ENCODE peak calls at places on chromosomes 7 and 10, in five cellular contexts. V is hepatocyte, U is mesenchymal stem cell, B is GM23248, X is H1. Y is an unnamed sample. For H3K9me3, the result is how much of the 10 kb centered on the place peaks cover.

GRCh38 chr7:43781726-43782607 is 23.5 kb downstream of the BLVRA start:
- DNase-seq in V (peak), U (peak), B (peak), X (no peak), Y (peak)

GRCh38 chr10:130065251-130065650 is 45.4 kb downstream of the C10orf143 start:
- DNase-seq in V (no peak), U (no peak), B (no peak), X (no peak), Y (no peak)

GRCh38 chr7:82325416-82325815 is 118.2 kb downstream of the CACNA2D1 start:
- DNase-seq in V (no peak), U (no peak), B (no peak), X (no peak), Y (peak)

GRCh38 chr10:43076876-43077420 is at the start of gene RET:
- DNase-seq in V (peak), U (no peak), B (peak), X (peak), Y (no peak)

GRCh38 chr7:151847681-151848081 is 29.2 kb downstream of the PRKAG2 start:
- DNase-seq in V (no peak), U (no peak), B (peak), X (no peak), Y (no peak)

GRCh38 chr10:86953747-86954680 is 3.4 kb downstream of the MMRN2 start:
- DNase-seq in V (peak), U (peak), B (peak), X (peak), Y (peak)

GRCh38 chr7:155213385-155213784 is 84.3 kb upstream of the INSIG1 start:
- DNase-seq in V (no peak), U (peak), B (peak), X (no peak), Y (peak)

GRCh38 chr7:43791665-43792064 is 33.2 kb downstream of the BLVRA start:
- DNase-seq in V (no peak), U (no peak), B (no peak), X (no peak), Y (no peak)

GRCh38 chr7:140674356-140674800 is 1.6 kb downstream of the ADCK2 start:
- DNase-seq in V (no peak), U (no peak), B (no peak), X (no peak), Y (no peak)

GRCh38 chr7:143042159-143042820 is 9.9 kb upstream of the OR6V1 start:
- DNase-seq in V (peak), U (no peak), B (peak), X (no peak), Y (no peak)

GRCh38 chr10:110847351-110847750 is 24.4 kb upstream of the PDCD4 start:
- DNase-seq in V (no peak), U (no peak), B (no peak), X (no peak), Y (no peak)

GRCh38 chr7:35801392-35802101 is 690 bp downstream of the SEPTIN7 start:
- DNase-seq in V (peak), U (peak), B (peak), X (peak), Y (peak)

GRCh38 chr10:12264204-12264908 is 68.4 kb downstream of the CDC123 start:
- DNase-seq in V (peak), U (peak), B (peak), X (peak), Y (peak)

GRCh38 chr7:46127805-46128204 is 206.7 kb upstream of the IGFBP3 start:
- DNase-seq in V (no peak), U (no peak), B (no peak), X (no peak), Y (no peak)

GRCh38 chr10:97686301-97686961 is 610 bp downstream of the AVPI1 start:
- DNase-seq in V (no peak), U (no peak), B (peak), X (no peak), Y (no peak)

GRCh38 chr10:118481871-118482270 is 113.6 kb downstream of the PRLHR start:
- DNase-seq in V (no peak), U (no peak), B (no peak), X (no peak), Y (no peak)

GRCh38 chr10:43376828-43377227 is 5.4 kb downstream of the FXYD4 start:
- DNase-seq in V (no peak), U (no peak), B (no peak), X (no peak), Y (no peak)

GRCh38 chr10:99595770-99596465 is 24.3 kb downstream of the SLC25A28 start:
- DNase-seq in V (peak), U (peak), B (peak), X (peak), Y (no peak)

GRCh38 chr7:37346761-37347160 is 101.9 kb downstream of the ELMO1 start:
- DNase-seq in V (no peak), U (no peak), B (no peak), X (no peak), Y (no peak)

GRCh38 chr7:39741942-39742623 is 118.7 kb downstream of the RALA start:
- DNase-seq in V (peak), U (peak), B (peak), X (peak), Y (peak)

GRCh38 chr10:99560277-99561126 is 27.8 kb downstream of the NKX2-3 start:
- DNase-seq in V (peak), U (peak), B (peak), X (peak), Y (peak)

GRCh38 chr10:103480521-103480920 is 1.5 kb upstream of the CALHM3 start:
- DNase-seq in V (no peak), U (no peak), B (peak), X (no peak), Y (no peak)

GRCh38 chr10:95321554-95322301 is 30.9 kb upstream of the PDLIM1 start:
- DNase-seq in V (no peak), U (no peak), B (no peak), X (no peak), Y (no peak)

GRCh38 chr10:11017575-11018425 is at the start of gene CELF2:
- DNase-seq in V (peak), U (peak), B (peak), X (peak), Y (no peak)

GRCh38 chr10:78861456-78862327 is 207.1 kb upstream of the ZMIZ1 start:
- DNase-seq in V (peak), U (no peak), B (peak), X (peak), Y (no peak)

GRCh38 chr10:31582365-31583052 is 263.5 kb downstream of the ZEB1 start:
- DNase-seq in V (peak), U (peak), B (peak), X (no peak), Y (peak)

GRCh38 chr10:44386546-44387052 is 1.7 kb upstream of the CXCL12 start:
- DNase-seq in V (peak), U (peak), B (peak), X (peak), Y (peak)

GRCh38 chr10:110388682-110389052 is 83.9 kb upstream of the SMNDC1 start:
- DNase-seq in V (no peak), U (no peak), B (no peak), X (no peak), Y (no peak)

GRCh38 chr7:104552102-104552501 is 223.7 kb downstream of the LHFPL3 start:
- DNase-seq in V (peak), U (peak), B (peak), X (peak), Y (peak)

GRCh38 chr10:118349235-118349634 is 7.1 kb upstream of the FAM204A start:
- DNase-seq in V (no peak), U (no peak), B (no peak), X (no peak), Y (no peak)

GRCh38 chr7:77326131-77326530 is 90.0 kb downstream of the GSAP start:
- DNase-seq in V (no peak), U (no peak), B (peak), X (no peak), Y (no peak)

GRCh38 chr7:117084286-117084685 is 131.0 kb downstream of the ST7 start:
- DNase-seq in V (no peak), U (no peak), B (no peak), X (no peak), Y (no peak)

GRCh38 chr10:44946201-44946600 is 13.4 kb upstream of the RASSF4 start:
- DNase-seq in V (no peak), U (peak), B (peak), X (peak), Y (peak)

GRCh38 chr7:45662540-45663166 is 88.5 kb downstream of the ADCY1 start:
- DNase-seq in V (no peak), U (no peak), B (no peak), X (peak), Y (no peak)

GRCh38 chr7:68245688-68246087 is 1249.1 kb downstream of the TYW1 start:
- DNase-seq in V (peak), U (no peak), B (peak), X (no peak), Y (peak)

GRCh38 chr7:99623091-99623693 is 6.4 kb downstream of the ZSCAN25 start:
- DNase-seq in V (no peak), U (no peak), B (no peak), X (no peak), Y (peak)

GRCh38 chr7:44184221-44184873 is 4.9 kb downstream of the GCK start:
- DNase-seq in V (peak), U (peak), B (peak), X (no peak), Y (peak)

GRCh38 chr7:30800785-30801252 is 29.6 kb downstream of the MINDY4 start:
- DNase-seq in V (peak), U (peak), B (peak), X (peak), Y (peak)

GRCh38 chr10:30639946-30640786 is 10.6 kb upstream of the LYZL2 start:
- DNase-seq in V (peak), U (peak), B (peak), X (no peak), Y (peak)

GRCh38 chr10:132918264-132918616 is 24.1 kb downstream of the CFAP46 start:
- DNase-seq in V (no peak), U (no peak), B (no peak), X (no peak), Y (no peak)
- H3K4me2 ChIP-seq in V (no peak), U (no peak), B (no peak), X (no peak), Y (no peak)

DNA sequence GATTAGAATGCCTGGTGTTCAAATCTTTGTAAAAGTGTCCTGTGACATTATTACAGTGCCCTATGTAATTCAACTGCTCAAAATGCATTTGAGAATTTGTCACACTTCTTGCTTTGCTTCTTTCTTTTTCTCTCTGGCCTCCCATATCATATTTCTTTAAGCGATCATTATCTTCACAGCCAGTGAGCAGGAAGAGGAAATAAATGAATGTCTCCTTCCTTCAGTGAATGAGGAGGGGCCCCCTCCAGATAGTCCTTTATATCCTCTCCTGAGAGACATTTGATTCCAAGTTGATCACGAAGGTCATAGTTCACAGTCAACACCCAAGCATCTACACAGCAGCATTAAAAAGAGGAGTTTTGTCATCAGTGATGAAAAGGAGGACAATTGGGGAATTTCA is 425.1 kb upstream of the NPVF start:
- DNase-seq in V (no peak), U (no peak), B (no peak), X (no peak), Y (no peak)
- H3K4me3 ChIP-seq in V (no peak), U (no peak), B (no peak), X (no peak), Y (no peak)

GRCh38 chr10:131678171-131678570 is 222.6 kb upstream of the PPP2R2D start:
- DNase-seq in V (no peak), U (no peak), B (no peak), X (no peak), Y (no peak)

GRCh38 chr10:131678613-131679012 is 222.2 kb upstream of the PPP2R2D start:
- DNase-seq in V (no peak), U (no peak), B (no peak), X (no peak), Y (no peak)

GRCh38 chr10:131681122-131681521 is 219.7 kb upstream of the PPP2R2D start:
- DNase-seq in V (no peak), U (no peak), B (no peak), X (no peak), Y (no peak)

GRCh38 chr10:131681656-131682055 is 219.2 kb upstream of the PPP2R2D start:
- DNase-seq in V (no peak), U (no peak), B (no peak), X (no peak), Y (no peak)

DNA sequence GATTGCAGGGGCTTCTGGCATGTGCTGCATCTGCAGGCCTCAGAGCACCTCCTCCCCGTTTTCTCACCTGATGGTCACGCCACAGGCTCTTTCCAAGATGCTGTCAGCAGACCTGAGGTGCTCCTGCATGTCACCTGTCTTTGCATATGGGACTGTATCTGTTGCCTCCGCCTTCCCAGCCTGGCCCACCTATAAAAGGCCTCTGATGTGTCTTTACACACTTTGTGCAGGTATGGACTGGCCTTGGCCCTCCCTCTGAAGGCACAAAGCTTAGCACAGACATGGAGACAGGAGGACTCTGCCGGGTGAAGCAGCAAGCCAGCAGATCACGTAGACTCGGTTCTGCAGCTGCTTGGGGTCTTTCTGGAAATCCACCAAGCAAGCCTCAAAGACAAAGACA is 220.9 kb upstream of the PPP2R2D start:
- DNase-seq in V (no peak), U (no peak), B (no peak), X (no peak), Y (no peak)
- H3K9me3 ChIP-seq in V (under half), U (under half), B (under half), X (under half), Y (under half)

DNA sequence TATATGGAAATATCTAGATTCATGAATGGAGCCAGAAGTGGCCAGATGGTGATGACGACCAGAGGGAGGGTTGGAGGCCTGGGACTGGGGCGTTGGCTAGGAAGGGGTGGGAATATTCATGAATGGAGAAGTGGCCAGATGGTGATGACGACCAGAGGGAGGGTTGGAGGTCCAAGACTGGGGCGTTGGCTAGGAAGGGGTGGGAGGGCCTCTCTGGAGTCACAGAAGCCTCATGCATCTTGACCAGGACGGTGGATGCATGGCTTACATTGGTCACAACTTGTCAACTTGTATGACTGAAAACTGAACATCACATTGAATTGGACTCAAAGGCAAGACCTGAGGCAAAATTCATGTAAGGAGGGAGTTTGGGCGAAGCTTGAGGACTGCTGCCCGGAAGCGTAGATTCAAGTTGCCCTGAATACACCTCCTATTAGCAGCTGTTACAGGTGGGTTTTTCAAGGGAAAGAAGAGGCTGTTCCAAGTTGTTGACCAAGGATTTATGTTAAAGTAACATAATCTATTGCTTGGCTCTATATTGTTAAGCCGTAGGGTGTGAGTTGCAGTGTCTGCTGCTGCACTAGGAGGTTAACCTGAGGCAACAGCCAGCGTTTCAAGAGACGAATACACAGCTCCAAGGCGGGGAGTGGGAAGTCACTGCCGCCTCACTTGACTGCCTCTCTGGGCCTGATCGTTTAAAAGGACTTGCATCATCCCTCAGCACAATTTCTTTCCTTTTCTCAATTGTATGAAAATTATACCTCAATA is 55.1 kb upstream of the FAM20C start:
- DNase-seq in V (no peak), U (no peak), B (no peak), X (no peak), Y (no peak)
- H3K4me2 ChIP-seq in V (no peak), U (no peak), B (no peak), X (no peak), Y (no peak)

GRCh38 chr10:3875842-3876235 is 90.8 kb upstream of the KLF6 start:
- DNase-seq in V (no peak), U (no peak), B (no peak), X (no peak), Y (no peak)
- H3K4me3 ChIP-seq in V (no peak), U (no peak), B (no peak), X (no peak), Y (no peak)

Y was measured in fibroblast of lung.